ENCODE peak calls at places on chromosomes 11 and 22, in four cellular contexts. P is caudate nucleus, Q is GM20000, B is BJ. A is an unnamed sample.
A peak's percentile ranks its signal among the peaks of the same experiment; 100 is the strongest.

GRCh38 chr22:47147572-47147971 is 385.1 kb downstream of the TBC1D22A start:
- DNase-seq in B (no peak), P (no peak), Q (no peak), A (no peak)

GRCh38 chr22:45490836-45491235 is 11.8 kb upstream of the FBLN1 start:
- DNase-seq in Q (no peak), B (no peak), P (no peak), A (no peak)

GRCh38 chr11:64841592-64842365 is 2.7 kb downstream of the CDC42BPG start:
- DNase-seq in B (no peak), Q (no peak), P (no peak), A (no peak)

GRCh38 chr11:47955356-47955755 is 25.0 kb upstream of the PTPRJ start:
- DNase-seq in B (no peak), Q (no peak), P (no peak), A (no peak)

GRCh38 chr11:92892769-92893168 is 76.7 kb upstream of the MTNR1B start:
- DNase-seq in B (no peak), Q (no peak), P (no peak), A (no peak)

GRCh38 chr11:73359930-73360742 is 16.1 kb upstream of the RELT start:
- DNase-seq in Q (no peak), B (no peak), P (peak; percentile 43), A (no peak)

GRCh38 chr11:86737752-86738151 is 62.6 kb upstream of the PRSS23 start:
- DNase-seq in B (no peak), P (no peak), Q (no peak), A (no peak)

GRCh38 chr11:14451825-14452224 is 47.8 kb downstream of the COPB1 start:
- DNase-seq in P (no peak), Q (no peak), B (no peak), A (no peak)

A was measured in substantia nigra.